ENCODE peak calls at places on chromosomes 5 and 9, in five cellular contexts. J, T, U, S and R are unnamed samples.

GRCh38 chr9:98887918-98888510 is 55.7 kb upstream of the COL15A1 start:
- DNase-seq in J (no peak), T (no peak), U (no peak), S (peak; percentile 58), R (no peak)

GRCh38 chr9:759983-760715 is 81.3 kb upstream of the DMRT1 start:
- DNase-seq in J (no peak), T (no peak), U (no peak), S (no peak), R (no peak)

GRCh38 chr5:89281211-89281610 is 398.2 kb upstream of the MEF2C start:
- DNase-seq in J (no peak), T (no peak), U (no peak), S (no peak), R (no peak)

GRCh38 chr5:75668988-75669760 is 48.1 kb downstream of the POC5 start:
- DNase-seq in J (peak; percentile 71), T (no peak), U (no peak), S (peak; percentile 43), R (peak; percentile 39)

GRCh38 chr5:151581347-151581746 is 9.8 kb downstream of the FAT2 start:
- DNase-seq in J (no peak), T (no peak), U (no peak), S (no peak), R (no peak)

GRCh38 chr5:154475613-154476342 is 2.2 kb downstream of the HAND1 start:
- DNase-seq in J (peak; percentile 75), T (peak; percentile 85), U (peak; percentile 38), S (no peak), R (no peak)

GRCh38 chr9:87664153-87665060 is 61.5 kb upstream of the CTSL start:
- DNase-seq in J (no peak), T (no peak), U (no peak), S (no peak), R (no peak)

GRCh38 chr9:87443461-87443860 is 54.2 kb upstream of the DAPK1 start:
- DNase-seq in J (no peak), T (no peak), U (no peak), S (no peak), R (no peak)

GRCh38 chr5:127243011-127243410 is 47.6 kb upstream of the MEGF10 start:
- DNase-seq in J (no peak), T (no peak), U (no peak), S (no peak), R (no peak)

GRCh38 chr9:698937-699336 is 142.6 kb upstream of the DMRT1 start:
- DNase-seq in J (no peak), T (no peak), U (no peak), S (no peak), R (no peak)

GRCh38 chr5:178793156-178793555 is 62.7 kb upstream of the ZNF354A start:
- DNase-seq in J (no peak), T (peak; percentile 70), U (no peak), S (peak; percentile 63), R (peak; percentile 21)

GRCh38 chr5:93735378-93735777 is 6.0 kb downstream of the POU5F2 start:
- DNase-seq in J (no peak), T (no peak), U (no peak), S (no peak), R (no peak)

GRCh38 chr5:175860531-175861045 is 10.8 kb upstream of the CPLX2 start:
- DNase-seq in J (no peak), T (no peak), U (no peak), S (no peak), R (peak; percentile 56)

GRCh38 chr5:111107371-111107770 is 15.2 kb downstream of the WDR36 start:
- DNase-seq in J (no peak), T (no peak), U (no peak), S (no peak), R (no peak)

GRCh38 chr5:96081276-96081858 is 119.7 kb upstream of the ELL2 start:
- DNase-seq in J (no peak), T (no peak), U (no peak), S (no peak), R (no peak)

GRCh38 chr9:122498883-122499288 is 11.7 kb upstream of the OR1J2 start:
- DNase-seq in J (no peak), T (peak; percentile 24), U (no peak), S (peak; percentile 66), R (peak; percentile 24)

GRCh38 chr9:130307667-130307943 is 42.0 kb downstream of the HMCN2 start:
- DNase-seq in J (peak; percentile 51), T (no peak), U (no peak), S (no peak), R (no peak)

GRCh38 chr5:172713809-172714490 is 57.0 kb downstream of the DUSP1 start:
- DNase-seq in J (peak; percentile 72), T (no peak), U (no peak), S (no peak), R (no peak)

GRCh38 chr5:132767150-132767549 is 9.9 kb downstream of the SEPTIN8 start:
- DNase-seq in J (no peak), T (no peak), U (no peak), S (no peak), R (no peak)

GRCh38 chr9:125377584-125378250 is 116.1 kb downstream of the GAPVD1 start:
- DNase-seq in J (no peak), T (no peak), U (no peak), S (no peak), R (no peak)

GRCh38 chr9:35267716-35268115 is 105.9 kb downstream of the UNC13B start:
- DNase-seq in J (no peak), T (no peak), U (no peak), S (no peak), R (no peak)

GRCh38 chr9:130432796-130433167 is 12.0 kb upstream of the ASS1 start:
- DNase-seq in J (no peak), T (peak; percentile 34), U (no peak), S (no peak), R (no peak)

GRCh38 chr5:148559461-148559860 is 94.9 kb downstream of the HTR4 start:
- DNase-seq in J (no peak), T (no peak), U (no peak), S (no peak), R (no peak)

GRCh38 chr9:125145425-125145824 is 2.1 kb upstream of the SCAI start:
- DNase-seq in J (no peak), T (no peak), U (no peak), S (no peak), R (no peak)

GRCh38 chr9:75429531-75430454 is 341.5 kb downstream of the OSTF1 start:
- DNase-seq in J (no peak), T (no peak), U (no peak), S (no peak), R (no peak)

GRCh38 chr5:123808841-123809240 is 296.9 kb downstream of the CSNK1G3 start:
- DNase-seq in J (no peak), T (no peak), U (no peak), S (no peak), R (no peak)

GRCh38 chr5:123807177-123807900 is 295.4 kb downstream of the CSNK1G3 start:
- DNase-seq in J (no peak), T (peak; percentile 56), U (peak; percentile 35), S (peak; percentile 45), R (no peak)

GRCh38 chr5:123809594-123810172 is 297.7 kb downstream of the CSNK1G3 start:
- DNase-seq in J (no peak), T (no peak), U (no peak), S (no peak), R (no peak)

GRCh38 chr5:123805300-123805699 is 293.3 kb downstream of the CSNK1G3 start:
- DNase-seq in J (no peak), T (no peak), U (no peak), S (no peak), R (no peak)

DNA sequence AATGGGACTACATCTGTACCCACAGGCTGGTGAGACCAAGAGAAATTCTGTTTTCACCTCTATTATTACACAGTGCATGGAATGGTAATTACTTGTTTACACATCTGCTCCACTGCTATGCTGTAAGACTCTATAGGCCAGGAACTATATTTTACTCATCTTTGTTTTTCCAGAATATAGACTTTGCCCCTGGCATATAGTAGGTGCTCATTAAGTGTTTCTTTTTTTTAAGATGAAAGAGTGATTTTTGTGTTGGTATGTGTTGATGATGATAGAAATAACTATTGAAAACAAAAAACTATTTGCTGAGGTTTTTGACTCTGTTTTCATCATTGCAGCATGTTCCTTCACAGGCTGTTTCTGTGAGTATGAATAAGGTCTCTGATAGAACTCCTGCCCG is 294.7 kb downstream of the CSNK1G3 start:
- DNase-seq in J (no peak), T (no peak), U (no peak), S (no peak), R (no peak)
- H3K9ac ChIP-seq in J (no peak overlapping the region), T (no peak overlapping the region), U (no peak overlapping the region), S (no peak overlapping the region), R (no peak overlapping the region)

DNA sequence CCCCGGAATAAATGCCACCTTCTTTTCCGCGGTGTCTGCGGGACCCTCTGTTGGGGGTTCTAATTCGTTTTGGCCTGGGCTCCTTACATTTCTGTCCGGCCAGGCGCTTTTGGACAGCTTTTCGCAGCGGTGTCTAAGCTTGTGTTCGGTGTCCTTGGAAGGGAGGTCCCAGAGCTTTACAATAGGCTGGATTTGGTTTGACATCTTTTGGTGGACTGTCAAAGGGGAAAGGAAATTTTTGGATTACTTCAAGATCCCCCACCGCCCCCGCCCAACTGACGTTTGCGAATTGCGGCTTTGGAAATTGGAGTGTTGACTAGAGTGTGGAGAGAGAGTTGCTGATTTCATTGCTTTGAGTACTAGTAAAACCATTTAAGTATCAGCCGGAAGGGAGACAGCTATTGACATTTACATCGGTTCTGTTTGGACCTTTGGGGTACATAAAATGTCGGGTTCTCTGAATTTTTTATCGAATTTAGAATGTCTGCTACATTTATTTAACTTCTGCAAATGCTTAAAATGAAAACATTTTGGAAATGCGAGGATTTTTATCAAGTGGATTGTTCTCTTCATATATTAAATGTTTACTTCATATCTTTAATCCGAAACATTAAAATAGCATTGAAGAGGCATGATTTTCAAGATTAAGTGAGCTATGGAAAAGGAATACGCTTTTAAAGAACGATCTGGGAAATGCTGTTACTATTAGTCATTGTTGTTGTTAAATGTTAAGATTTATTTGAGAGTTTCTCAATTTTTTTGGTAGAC is 4.7 kb upstream of the PURA start:
- DNase-seq in J (no peak), T (peak; percentile 63), U (no peak), S (peak; percentile 26), R (no peak)
- H3K9ac ChIP-seq in J (peak overlapping the region; percentile 95), T (no peak overlapping the region), U (no peak overlapping the region), S (peak overlapping the region; percentile 76), R (peak overlapping the region; percentile 77)

GRCh38 chr5:150460781-150461180 is 11.2 kb upstream of the RPS14 start:
- DNase-seq in J (no peak), T (no peak), U (no peak), S (no peak), R (no peak)
- H3K9ac ChIP-seq in J (no peak overlapping the region), T (no peak overlapping the region), U (no peak overlapping the region), S (no peak overlapping the region), R (no peak overlapping the region)

GRCh38 chr5:31809037-31809910 is 170.3 kb downstream of the PDZD2 start:
- DNase-seq in J (no peak), T (peak; percentile 83), U (peak; percentile 67), S (peak; percentile 84), R (peak; percentile 52)
- H3K9ac ChIP-seq in J (no peak overlapping the region), T (no peak overlapping the region), U (no peak overlapping the region), S (no peak overlapping the region), R (no peak overlapping the region)